ENCODE peak calls at places on chromosomes 5 and 9, in nine cellular contexts. Y is heart right ventricle; B is endothelial cell; K is neural crest cell; H is GM20000; A is choroid plexus epithelial cell; N is CD8-positive, alpha-beta T cell; D is vagina; S is AG09319. V is an unnamed sample.

GRCh38 chr5:10756539-10756938 is 4.5 kb downstream of the DAP start:
- DNase-seq in Y (no peak), B (no peak), K (no peak), H (peak; percentile 34), A (no peak), N (no peak), D (no peak), S (peak; percentile 36), V (no peak)

GRCh38 chr5:142080248-142080647 is 28.3 kb upstream of the NDFIP1 start:
- DNase-seq in Y (no peak), B (no peak), K (no peak), H (no peak), A (no peak), N (no peak), D (no peak), S (no peak), V (no peak)

GRCh38 chr5:95615164-95615467 is 4.8 kb upstream of the GPR150 start:
- DNase-seq in Y (no peak), B (no peak), K (no peak), H (no peak), A (no peak), N (no peak), D (no peak), S (no peak), V (no peak)

GRCh38 chr9:4933177-4933576 is 51.9 kb upstream of the JAK2 start:
- DNase-seq in Y (no peak), B (no peak), K (no peak), H (no peak), A (peak; percentile 56), N (no peak), D (no peak), S (no peak), V (no peak)

GRCh38 chr5:77993799-77994318 is 217.7 kb upstream of the TBCA start:
- DNase-seq in Y (no peak), B (no peak), K (no peak), H (no peak), A (no peak), N (no peak), D (no peak), S (no peak), V (no peak)

GRCh38 chr5:14560091-14560595 is 21.4 kb upstream of the OTULINL start:
- DNase-seq in Y (no peak), B (no peak), K (no peak), H (no peak), A (no peak), N (peak; percentile 5), D (no peak), S (no peak), V (no peak)

GRCh38 chr9:27125030-27125429 is 16.0 kb downstream of the TEK start:
- DNase-seq in Y (peak; percentile 49), B (no peak), K (no peak), H (no peak), A (peak; percentile 96), N (no peak), D (no peak), S (peak; percentile 56), V (no peak)

GRCh38 chr9:1083325-1083913 is 33.3 kb downstream of the DMRT2 start:
- DNase-seq in Y (peak; percentile 27), B (peak; percentile 36), K (peak; percentile 15), H (no peak), A (no peak), N (no peak), D (no peak), S (no peak), V (no peak)

GRCh38 chr5:35816881-35817521 is 39.7 kb upstream of the IL7R start:
- DNase-seq in Y (no peak), B (no peak), K (no peak), H (no peak), A (no peak), N (no peak), D (no peak), S (no peak), V (no peak)

GRCh38 chr9:86766912-86767311 is 180.4 kb downstream of the GAS1 start:
- DNase-seq in Y (no peak), B (no peak), K (no peak), H (no peak), A (peak; percentile 59), N (no peak), D (no peak), S (peak; percentile 52), V (no peak)

GRCh38 chr5:144634138-144634537 is 463.5 kb downstream of the KCTD16 start:
- DNase-seq in Y (no peak), B (no peak), K (no peak), H (no peak), A (no peak), N (no peak), D (no peak), S (no peak), V (no peak)

GRCh38 chr5:21181726-21182125 is 1193.7 kb upstream of the CDH18 start:
- DNase-seq in Y (no peak), B (no peak), K (no peak), H (no peak), A (no peak), N (no peak), D (no peak), S (no peak), V (no peak)

GRCh38 chr9:72467766-72468738 is 53.4 kb upstream of the TMC1 start:
- DNase-seq in Y (no peak), B (no peak), K (no peak), H (no peak), A (peak; percentile 77), N (no peak), D (no peak), S (no peak), V (no peak)

GRCh38 chr9:35237303-35237702 is 75.5 kb downstream of the UNC13B start:
- DNase-seq in Y (no peak), B (no peak), K (no peak), H (no peak), A (no peak), N (no peak), D (no peak), S (no peak), V (no peak)

GRCh38 chr5:11588803-11589202 is 315.4 kb downstream of the CTNND2 start:
- DNase-seq in Y (peak; percentile 12), B (peak; percentile 29), K (peak; percentile 33), H (no peak), A (no peak), N (no peak), D (no peak), S (no peak), V (no peak)

DNA sequence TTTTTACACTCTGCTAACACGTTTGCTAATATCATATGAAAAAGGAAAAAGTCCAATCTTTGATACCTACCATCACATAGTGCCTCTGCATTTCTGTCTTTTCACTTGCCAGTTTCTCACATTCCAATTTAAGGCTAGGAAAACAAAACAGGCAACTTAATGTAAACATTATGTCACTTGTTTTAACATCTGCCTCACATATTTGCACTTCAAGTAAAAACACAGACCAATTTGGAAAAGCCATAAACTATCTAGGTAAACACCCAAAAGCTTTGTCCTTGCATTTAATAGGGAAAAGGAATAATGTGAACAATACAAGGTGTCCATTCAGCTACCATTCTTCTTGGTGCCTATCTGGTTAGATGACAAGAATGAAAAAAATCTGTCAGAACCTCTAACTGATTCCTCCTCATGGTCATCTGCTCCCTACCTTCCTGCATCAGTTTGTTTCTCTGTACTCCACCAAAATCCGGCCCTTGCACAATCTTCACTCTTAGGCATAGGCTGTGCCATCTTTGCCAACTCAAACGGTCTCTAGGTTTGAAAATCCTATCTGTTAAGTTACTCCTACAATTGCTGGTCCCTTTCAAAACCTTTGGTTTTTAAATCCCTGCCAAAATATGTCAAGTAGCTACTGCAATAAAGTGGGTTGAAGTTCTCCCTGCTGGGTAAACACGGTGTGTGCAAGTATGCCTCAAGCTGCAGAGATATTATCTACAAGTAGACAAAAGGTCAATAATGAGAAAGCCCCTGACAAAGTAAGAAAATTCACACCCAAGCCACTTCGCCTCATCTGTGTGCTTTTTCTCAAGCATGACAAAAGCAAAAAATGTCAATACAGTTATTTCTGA is 3.4 kb downstream of the TLE1 start:
- DNase-seq in Y (no peak), B (no peak), K (no peak), H (no peak), A (peak; percentile 84), N (no peak), D (no peak), S (no peak), V (no peak)
- TF ChIP-seq CTCF in Y (no peak), B (no peak), K (peak; percentile 31), H (no peak), A (peak; percentile 54), N (no peak), D (no peak), S (peak; percentile 34), V (no peak)

GRCh38 chr9:9004844-9005243 is 1205.3 kb upstream of the DMAC1 start:
- DNase-seq in Y (no peak), B (no peak), K (no peak), H (no peak), A (no peak), N (no peak), D (no peak), S (no peak), V (no peak)

GRCh38 chr9:9003184-9003583 is 1203.6 kb upstream of the DMAC1 start:
- DNase-seq in Y (no peak), B (peak; percentile 8), K (no peak), H (no peak), A (peak; percentile 4), N (no peak), D (no peak), S (no peak), V (no peak)
- TF ChIP-seq CTCF in Y (peak; percentile 19), B (no peak), K (peak; percentile 40), H (no peak), A (no peak), N (no peak), D (no peak), S (no peak), V (peak; percentile 26)

GRCh38 chr9:126508928-126509327 is 104.8 kb upstream of the LMX1B start:
- DNase-seq in Y (no peak), B (no peak), K (no peak), H (no peak), A (no peak), N (no peak), D (no peak), S (no peak), V (no peak)

GRCh38 chr9:126508171-126508591 is 105.5 kb upstream of the LMX1B start:
- DNase-seq in Y (no peak), B (no peak), K (no peak), H (no peak), A (no peak), N (no peak), D (no peak), S (no peak), V (no peak)

GRCh38 chr9:126509718-126510117 is 104.0 kb upstream of the LMX1B start:
- DNase-seq in Y (no peak), B (no peak), K (no peak), H (no peak), A (no peak), N (no peak), D (no peak), S (no peak), V (no peak)

GRCh38 chr9:126511426-126511825 is 102.3 kb upstream of the LMX1B start:
- DNase-seq in Y (no peak), B (no peak), K (no peak), H (no peak), A (no peak), N (no peak), D (no peak), S (no peak), V (no peak)

GRCh38 chr9:126510564-126510963 is 103.2 kb upstream of the LMX1B start:
- DNase-seq in Y (no peak), B (no peak), K (no peak), H (no peak), A (no peak), N (no peak), D (no peak), S (no peak), V (no peak)
- TF ChIP-seq CTCF in Y (no peak), B (no peak), K (no peak), H (no peak), A (no peak), N (no peak), D (no peak), S (no peak), V (no peak)

GRCh38 chr5:55176176-55176818 is 3.3 kb upstream of the CDC20B start:
- DNase-seq in Y (peak; percentile 30), B (peak; percentile 59), K (peak; percentile 51), H (peak; percentile 27), A (no peak), N (no peak), D (no peak), S (no peak), V (peak; percentile 33)
- TF ChIP-seq CTCF in Y (peak; percentile 37), B (peak; percentile 13), K (peak; percentile 41), H (no peak), A (no peak), N (no peak), D (no peak), S (no peak), V (no peak)